ENCODE peak calls at places on chromosomes 3 and 15, in nine cellular contexts. J is T-helper 1 cell, K is endodermal cell, F is GOT3, S is lower leg skin, U is NCI-H460, N is neural crest cell, Q is right lobe of liver, Z is ELR. P is an unnamed sample.

GRCh38 chr3:192861972-192862371 is 55.7 kb downstream of the MB21D2 start:
- DNase-seq in Z (no peak), Q (no peak), S (no peak), N (no peak), K (no peak), F (no peak), U (no peak), J (no peak), P (no peak)

GRCh38 chr15:68518785-68519430 is 59.9 kb upstream of the CORO2B start:
- DNase-seq in K (no peak), N (no peak), F (no peak), S (peak; percentile 4), Q (no peak), U (no peak), Z (no peak), J (no peak), P (no peak)

GRCh38 chr15:38300395-38300794 is 47.8 kb downstream of the SPRED1 start:
- DNase-seq in Q (no peak), S (no peak), N (no peak), U (no peak), J (no peak), K (no peak), F (no peak), Z (peak; percentile 47), P (no peak)

GRCh38 chr15:38129531-38130199 is 123.0 kb upstream of the SPRED1 start:
- DNase-seq in N (peak; percentile 9), K (no peak), S (peak; percentile 85), Q (no peak), J (no peak), U (no peak), F (peak; percentile 83), Z (peak; percentile 97), P (no peak)

GRCh38 chr3:66320390-66320789 is 99.6 kb downstream of the SLC25A26 start:
- DNase-seq in N (no peak), F (no peak), Z (no peak), J (no peak), S (no peak), U (no peak), K (no peak), Q (no peak), P (no peak)

GRCh38 chr3:149174901-149175300 is 45.5 kb downstream of the HPS3 start:
- DNase-seq in F (no peak), U (no peak), Z (no peak), J (no peak), Q (no peak), S (no peak), N (no peak), K (no peak), P (no peak)

GRCh38 chr3:59908280-59908679 is 858.5 kb upstream of the CFAP20DC start:
- DNase-seq in F (no peak), N (no peak), U (no peak), Z (no peak), Q (no peak), K (peak; percentile 45), J (no peak), S (no peak), P (no peak)

GRCh38 chr15:52652984-52653383 is 26.2 kb downstream of the ATOSA start:
- DNase-seq in K (no peak), Z (peak; percentile 85), U (peak; percentile 6), J (no peak), N (no peak), F (no peak), S (no peak), Q (no peak), P (no peak)

GRCh38 chr15:56918907-56919707 is 663 bp downstream of the TCF12 start:
- DNase-seq in N (peak; percentile 53), Q (peak; percentile 67), S (peak; percentile 32), F (no peak), K (peak; percentile 85), Z (peak; percentile 82), U (peak; percentile 41), J (peak; percentile 56), P (peak; percentile 39)

GRCh38 chr15:68768321-68768720 is 52.4 kb downstream of the ANP32A start:
- DNase-seq in U (peak; percentile 38), Z (peak; percentile 84), F (no peak), J (no peak), N (no peak), Q (no peak), K (no peak), S (no peak), P (no peak)

GRCh38 chr3:169295126-169295525 is 368.4 kb downstream of the MECOM start:
- DNase-seq in N (no peak), S (no peak), Z (peak; percentile 44), J (no peak), Q (no peak), F (no peak), K (no peak), U (no peak), P (no peak)

GRCh38 chr3:131026321-131027151 is at the start of the genes ASTE1 and NEK11:
- DNase-seq in Q (peak; percentile 94), J (peak; percentile 88), S (peak; percentile 89), U (peak; percentile 62), Z (peak; percentile 88), N (peak; percentile 73), F (peak; percentile 82), K (peak; percentile 87), P (peak; percentile 87)

GRCh38 chr3:25096536-25096935 is 331.5 kb upstream of the RARB start:
- DNase-seq in U (no peak), Q (no peak), Z (no peak), S (no peak), F (no peak), K (no peak), N (no peak), J (no peak), P (no peak)

GRCh38 chr15:76312540-76313174 is 1.4 kb upstream of the ETFA start:
- DNase-seq in F (no peak), N (no peak), Q (no peak), U (peak; percentile 86), Z (peak; percentile 78), K (no peak), S (no peak), J (no peak), P (no peak)

GRCh38 chr3:68018275-68018674 is 363.9 kb upstream of the SUCLG2 start:
- DNase-seq in J (no peak), K (no peak), N (no peak), U (no peak), Z (peak; percentile 7), Q (no peak), F (no peak), S (no peak), P (no peak)

GRCh38 chr3:72100626-72101187 is 315.8 kb upstream of the PROK2 start:
- DNase-seq in J (peak; percentile 75), U (no peak), S (peak; percentile 65), K (peak; percentile 91), F (peak; percentile 67), Q (peak; percentile 92), Z (peak; percentile 57), N (peak; percentile 70), P (peak; percentile 73)

GRCh38 chr15:32067115-32067514 is 36.8 kb downstream of the CHRNA7 start:
- DNase-seq in Z (no peak), Q (no peak), J (no peak), U (no peak), N (no peak), F (no peak), K (no peak), S (no peak), P (no peak)

GRCh38 chr3:79517766-79518413 is 249.9 kb downstream of the ROBO1 start:
- DNase-seq in S (no peak), N (no peak), K (peak; percentile 64), J (no peak), U (peak; percentile 19), Q (no peak), F (no peak), Z (peak; percentile 52), P (no peak)

GRCh38 chr3:54988302-54989022 is 60.6 kb upstream of the LRTM1 start:
- DNase-seq in F (no peak), U (no peak), N (no peak), J (no peak), Z (peak; percentile 37), S (peak; percentile 38), Q (no peak), K (no peak), P (no peak)

GRCh38 chr3:142962520-142963265 is 781 bp downstream of the PAQR9 start:
- DNase-seq in S (no peak), U (no peak), N (no peak), Z (no peak), F (no peak), J (no peak), Q (peak; percentile 73), K (peak; percentile 83), P (no peak)

GRCh38 chr15:26038693-26039092 is 175.6 kb upstream of the ATP10A start:
- DNase-seq in J (no peak), K (peak; percentile 74), N (no peak), U (no peak), F (no peak), Z (no peak), S (no peak), Q (no peak), P (no peak)

GRCh38 chr15:35874260-35874905 is 328.4 kb upstream of the DPH6 start:
- DNase-seq in U (peak; percentile 66), F (no peak), N (no peak), Z (peak; percentile 60), K (no peak), Q (no peak), S (peak; percentile 49), J (no peak), P (no peak)

GRCh38 chr15:99604865-99605264 is 39.1 kb downstream of the MEF2A start:
- DNase-seq in Z (no peak), J (no peak), Q (no peak), K (no peak), U (no peak), N (no peak), F (no peak), S (no peak), P (no peak)

GRCh38 chr3:188752850-188753249 is 418.9 kb upstream of the TPRG1 start:
- DNase-seq in F (no peak), Z (no peak), U (no peak), S (no peak), J (no peak), N (no peak), Q (no peak), K (no peak), P (no peak)

GRCh38 chr3:14418670-14419250 is 16.4 kb downstream of the SLC6A6 start:
- DNase-seq in Q (peak; percentile 70), Z (no peak), F (no peak), U (no peak), K (peak; percentile 89), J (no peak), N (no peak), S (no peak), P (no peak)

GRCh38 chr3:195823998-195824397 is 12.3 kb upstream of the MUC4 start:
- DNase-seq in Q (peak; percentile 84), K (no peak), S (no peak), U (no peak), Z (no peak), J (no peak), F (no peak), N (no peak), P (no peak)

GRCh38 chr3:16231983-16232382 is 32.8 kb downstream of the DPH3 start:
- DNase-seq in F (no peak), J (no peak), Z (no peak), K (no peak), S (no peak), U (no peak), Q (no peak), N (no peak), P (no peak)

GRCh38 chr15:82812994-82813393 is 3.6 kb downstream of the WHAMM start:
- DNase-seq in F (no peak), J (no peak), K (no peak), N (no peak), S (no peak), Z (no peak), Q (no peak), U (no peak), P (no peak)